ENCODE peak calls at places on chromosomes 5 and 9, in six cellular contexts. Z is effector memory CD4-positive, alpha-beta T cell; B is cardiac septum; N is BJ; M is NCI-H1436; T is psoas muscle. D is an unnamed sample.

GRCh38 chr5:133399247-133399891 is 213.0 kb downstream of the FSTL4 start:
- DNase-seq in N (no peak), Z (no peak), M (no peak), T (no peak), B (no peak), D (no peak)

GRCh38 chr5:149409268-149409948 is 30.3 kb upstream of the IL17B start:
- DNase-seq in T (no peak), B (no peak), M (no peak), Z (no peak), N (no peak), D (no peak)

GRCh38 chr9:126781717-126782388 is 23.0 kb upstream of the ZBTB43 start:
- DNase-seq in B (peak), T (peak), N (no peak), M (peak), Z (peak), D (peak)

GRCh38 chr5:73515232-73515631 is 17.0 kb downstream of the BTF3 start:
- DNase-seq in T (no peak), M (peak), N (no peak), B (no peak), Z (no peak), D (no peak)

GRCh38 chr5:132762246-132763000 is 14.6 kb downstream of the SEPTIN8 start:
- DNase-seq in B (peak), M (no peak), Z (no peak), T (no peak), N (no peak), D (no peak)

GRCh38 chr5:33439905-33440481 is 772 bp upstream of the TARS1 start:
- DNase-seq in M (no peak), T (no peak), N (no peak), B (no peak), Z (no peak), D (no peak)

GRCh38 chr5:172870807-172871431 is 36.9 kb downstream of the ERGIC1 start:
- DNase-seq in B (no peak), M (no peak), Z (no peak), N (no peak), T (peak), D (no peak)

GRCh38 chr9:128254855-128255759 is 20.7 kb downstream of the GOLGA2 start:
- DNase-seq in Z (no peak), T (peak), M (peak), B (no peak), N (no peak), D (peak)

GRCh38 chr5:73234156-73234555 is 61.2 kb downstream of the TMEM174 start:
- DNase-seq in M (no peak), Z (no peak), N (no peak), T (no peak), B (no peak), D (no peak)

GRCh38 chr5:141668601-141669265 is 13.3 kb downstream of the ARAP3 start:
- DNase-seq in B (no peak), Z (no peak), M (no peak), T (no peak), N (no peak), D (no peak)

GRCh38 chr9:73037613-73038012 is 84.8 kb upstream of the ALDH1A1 start:
- DNase-seq in M (no peak), T (no peak), Z (no peak), B (no peak), N (no peak), D (no peak)

GRCh38 chr5:105817906-105818305 is 1852.8 kb downstream of the EFNA5 start:
- DNase-seq in M (no peak), Z (no peak), N (no peak), T (no peak), B (no peak), D (no peak)

GRCh38 chr9:14395300-14396082 is 81.5 kb upstream of the NFIB start:
- DNase-seq in Z (no peak), N (no peak), M (no peak), B (no peak), T (peak), D (no peak)

GRCh38 chr5:117095803-117096332 is 521.2 kb upstream of the SEMA6A start:
- DNase-seq in T (no peak), B (no peak), N (no peak), Z (no peak), M (no peak), D (no peak)

GRCh38 chr5:61882901-61883500 is 423.0 kb upstream of the KIF2A start:
- DNase-seq in B (no peak), M (no peak), T (no peak), N (no peak), Z (no peak), D (no peak)

GRCh38 chr5:96703384-96703910 is 41.3 kb downstream of the CAST start:
- DNase-seq in N (no peak), Z (no peak), T (no peak), B (no peak), M (no peak), D (no peak)

GRCh38 chr9:37107701-37108100 is 12.7 kb upstream of the ZCCHC7 start:
- DNase-seq in M (no peak), T (no peak), N (no peak), B (no peak), Z (no peak), D (no peak)

D was measured in effector CD4-positive, alpha-beta T cell.